ENCODE peak calls at places on chromosomes 3 and 15, in five cellular contexts. M, R, J, H and N are unnamed samples.

GRCh38 chr3:12875857-12876451 is 34.6 kb upstream of the RPL32 start:
- DNase-seq in R (no peak), H (no peak), J (no peak), M (no peak), N (peak)

GRCh38 chr3:4584537-4585249 is 91.5 kb downstream of the ITPR1 start:
- DNase-seq in J (no peak), M (peak), R (no peak), H (peak), N (peak)

GRCh38 chr3:182698078-182698477 is 95.2 kb upstream of the ATP11B start:
- DNase-seq in R (no peak), M (no peak), H (no peak), J (no peak), N (no peak)

GRCh38 chr15:67843571-67844387 is 3.9 kb upstream of the RNU6-1 start:
- DNase-seq in H (no peak), R (no peak), J (no peak), M (peak), N (no peak)

GRCh38 chr15:66698318-66698961 is 3.6 kb upstream of the SMAD6 start:
- DNase-seq in M (peak), J (no peak), H (peak), R (peak), N (peak)

GRCh38 chr3:170909129-170909903 is 879 bp upstream of the EIF5A2 start:
- DNase-seq in H (no peak), R (peak), M (peak), J (no peak), N (no peak)

GRCh38 chr3:115698851-115699535 is 75.7 kb downstream of the GAP43 start:
- DNase-seq in J (no peak), M (peak), H (no peak), R (no peak), N (no peak)

GRCh38 chr15:27845535-27846369 is 253.4 kb downstream of the OCA2 start:
- DNase-seq in M (no peak), R (no peak), J (no peak), H (no peak), N (no peak)

GRCh38 chr15:40941528-40942336 is 11.5 kb upstream of the CHAC1 start:
- DNase-seq in H (no peak), J (no peak), R (peak), M (peak), N (peak)

GRCh38 chr15:32818758-32819405 is 101.1 kb downstream of the GREM1 start:
- DNase-seq in R (peak), J (no peak), M (peak), H (no peak), N (no peak)

GRCh38 chr15:71448688-71449114 is 333.4 kb downstream of the THSD4 start:
- DNase-seq in R (peak), M (peak), J (no peak), H (no peak), N (peak)

GRCh38 chr15:100778831-100779288 is 100.8 kb upstream of the ALDH1A3 start:
- DNase-seq in R (no peak), M (no peak), J (no peak), H (no peak), N (peak)

GRCh38 chr3:113867506-113867905 is 28.9 kb downstream of the GRAMD1C start:
- DNase-seq in M (peak), R (no peak), J (no peak), H (no peak), N (no peak)

GRCh38 chr3:181250714-181251113 is 261.2 kb upstream of the DNAJC19 start:
- DNase-seq in J (no peak), R (no peak), M (no peak), H (no peak), N (no peak)

GRCh38 chr3:133408366-133408765 is 8.5 kb downstream of the BFSP2 start:
- DNase-seq in R (no peak), J (no peak), M (no peak), H (no peak), N (no peak)

GRCh38 chr3:54783611-54784010 is 144.2 kb downstream of the LRTM1 start:
- DNase-seq in M (no peak), H (no peak), J (no peak), R (no peak), N (no peak)

GRCh38 chr3:43442872-43443395 is 156.6 kb downstream of the SNRK start:
- DNase-seq in J (no peak), R (no peak), M (no peak), H (no peak), N (no peak)

GRCh38 chr3:193033381-193033780 is 115.7 kb upstream of the MB21D2 start:
- DNase-seq in R (no peak), H (no peak), J (no peak), M (no peak), N (no peak)

GRCh38 chr15:85030301-85031049 is 48.8 kb downstream of the PDE8A start:
- DNase-seq in H (no peak), R (no peak), M (no peak), J (no peak), N (no peak)

GRCh38 chr3:129892857-129893615 is 475 bp downstream of the TMCC1 start:
- DNase-seq in M (peak), J (peak), R (peak), H (no peak), N (no peak)